ENCODE peak calls at places on chromosomes 12 and 14, in four cellular contexts. One of them, this sample, is unnamed.

GRCh38 chr14:100577321-100577985 is 9.8 kb downstream of the BEGAIN start:
- DNase-seq in lower lobe of right lung: peak; percentile 46
- DNase-seq in transverse colon: no peak
- DNase-seq in A549: no peak
- DNase-seq in this sample: no peak

GRCh38 chr12:132453361-132454133 is 36.4 kb upstream of the FBRSL1 start:
- DNase-seq in lower lobe of right lung: no peak
- DNase-seq in transverse colon: no peak
- DNase-seq in A549: no peak
- DNase-seq in this sample: peak; percentile 43

GRCh38 chr12:46152456-46152855 is 116.4 kb downstream of the SLC38A1 start:
- DNase-seq in lower lobe of right lung: no peak
- DNase-seq in transverse colon: no peak
- DNase-seq in A549: no peak
- DNase-seq in this sample: no peak

GRCh38 chr14:95698287-95698686 is 12.1 kb downstream of the TCL1B start:
- DNase-seq in lower lobe of right lung: no peak
- DNase-seq in transverse colon: no peak
- DNase-seq in A549: no peak
- DNase-seq in this sample: no peak

GRCh38 chr14:95520346-95520745 is 3.9 kb upstream of the SYNE3 start:
- DNase-seq in lower lobe of right lung: no peak
- DNase-seq in transverse colon: no peak
- DNase-seq in A549: no peak
- DNase-seq in this sample: no peak

GRCh38 chr14:23186913-23187654 is 3.6 kb upstream of the SLC7A8 start:
- DNase-seq in lower lobe of right lung: no peak
- DNase-seq in transverse colon: peak; percentile 48
- DNase-seq in A549: peak; percentile 74
- DNase-seq in this sample: peak; percentile 81

GRCh38 chr12:53820503-53820902 is 68.7 kb upstream of the CISTR start:
- DNase-seq in lower lobe of right lung: no peak
- DNase-seq in transverse colon: no peak
- DNase-seq in A549: peak; percentile 51
- DNase-seq in this sample: peak; percentile 61

GRCh38 chr12:74890237-74890599 is 319.4 kb downstream of the KCNC2 start:
- DNase-seq in lower lobe of right lung: no peak
- DNase-seq in transverse colon: no peak
- DNase-seq in A549: peak; percentile 79
- DNase-seq in this sample: peak; percentile 70

GRCh38 chr14:87030182-87030581 is 962.8 kb downstream of the GALC start:
- DNase-seq in lower lobe of right lung: no peak
- DNase-seq in transverse colon: no peak
- DNase-seq in A549: no peak
- DNase-seq in this sample: no peak

GRCh38 chr14:24231263-24232120 is 675 bp downstream of the NEDD8 start:
- DNase-seq in lower lobe of right lung: no peak
- DNase-seq in transverse colon: peak; percentile 28
- DNase-seq in A549: no peak
- DNase-seq in this sample: no peak

GRCh38 chr14:77979666-77980351 is 179.9 kb downstream of the ADCK1 start:
- DNase-seq in lower lobe of right lung: no peak
- DNase-seq in transverse colon: no peak
- DNase-seq in A549: peak; percentile 12
- DNase-seq in this sample: no peak

GRCh38 chr12:113403435-113404415 is at the start of gene SDS:
- DNase-seq in lower lobe of right lung: no peak
- DNase-seq in transverse colon: peak; percentile 45
- DNase-seq in A549: no peak
- DNase-seq in this sample: peak; percentile 23

GRCh38 chr12:30796508-30796780 is 41.7 kb upstream of the CAPRIN2 start:
- DNase-seq in lower lobe of right lung: no peak
- DNase-seq in transverse colon: peak; percentile 13
- DNase-seq in A549: peak; percentile 39
- DNase-seq in this sample: peak; percentile 58

GRCh38 chr12:121464331-121464730 is 64.4 kb downstream of the RNF34 start:
- DNase-seq in lower lobe of right lung: no peak
- DNase-seq in transverse colon: no peak
- DNase-seq in A549: no peak
- DNase-seq in this sample: no peak

GRCh38 chr14:55718551-55718950 is 138.5 kb downstream of the KTN1 start:
- DNase-seq in lower lobe of right lung: no peak
- DNase-seq in transverse colon: no peak
- DNase-seq in A549: no peak
- DNase-seq in this sample: no peak

GRCh38 chr14:102554835-102555819 is 37.3 kb upstream of the RCOR1 start:
- DNase-seq in lower lobe of right lung: peak; percentile 70
- DNase-seq in transverse colon: peak; percentile 64
- DNase-seq in A549: no peak
- DNase-seq in this sample: peak; percentile 39

GRCh38 chr12:92132282-92132681 is 13.4 kb downstream of the BTG1 start:
- DNase-seq in lower lobe of right lung: no peak
- DNase-seq in transverse colon: no peak
- DNase-seq in A549: no peak
- DNase-seq in this sample: no peak

GRCh38 chr12:43241971-43242370 is 310.0 kb downstream of the ADAMTS20 start:
- DNase-seq in lower lobe of right lung: no peak
- DNase-seq in transverse colon: no peak
- DNase-seq in A549: no peak
- DNase-seq in this sample: peak; percentile 12

GRCh38 chr14:32426028-32426427 is 96.9 kb downstream of the AKAP6 start:
- DNase-seq in lower lobe of right lung: no peak
- DNase-seq in transverse colon: no peak
- DNase-seq in A549: no peak
- DNase-seq in this sample: no peak

GRCh38 chr12:43937947-43938346 is 102.1 kb downstream of the TMEM117 start:
- DNase-seq in lower lobe of right lung: no peak
- DNase-seq in transverse colon: no peak
- DNase-seq in A549: peak; percentile 16
- DNase-seq in this sample: peak; percentile 8

GRCh38 chr14:23078692-23079116 is 16.2 kb downstream of the ACIN1 start:
- DNase-seq in lower lobe of right lung: peak; percentile 64
- DNase-seq in transverse colon: peak; percentile 69
- DNase-seq in A549: peak; percentile 83
- DNase-seq in this sample: peak; percentile 98

GRCh38 chr12:103470664-103471063 is 25.1 kb downstream of the C12orf42 start:
- DNase-seq in lower lobe of right lung: no peak
- DNase-seq in transverse colon: no peak
- DNase-seq in A549: peak; percentile 15
- DNase-seq in this sample: no peak

GRCh38 chr12:28023156-28023887 is 50.8 kb upstream of the PTHLH start:
- DNase-seq in lower lobe of right lung: no peak
- DNase-seq in transverse colon: no peak
- DNase-seq in A549: peak; percentile 87
- DNase-seq in this sample: peak; percentile 44

GRCh38 chr12:19792028-19792427 is 352.7 kb downstream of the AEBP2 start:
- DNase-seq in lower lobe of right lung: no peak
- DNase-seq in transverse colon: no peak
- DNase-seq in A549: no peak
- DNase-seq in this sample: no peak

GRCh38 chr12:88471641-88472040 is 108.6 kb downstream of the KITLG start:
- DNase-seq in lower lobe of right lung: no peak
- DNase-seq in transverse colon: no peak
- DNase-seq in A549: peak; percentile 27
- DNase-seq in this sample: peak; percentile 32

GRCh38 chr14:23183076-23183475 is 384 bp downstream of the SLC7A8 start:
- DNase-seq in lower lobe of right lung: no peak
- DNase-seq in transverse colon: no peak
- DNase-seq in A549: no peak
- DNase-seq in this sample: no peak

GRCh38 chr12:20528208-20528607 is 159.9 kb downstream of the PDE3A start:
- DNase-seq in lower lobe of right lung: no peak
- DNase-seq in transverse colon: no peak
- DNase-seq in A549: peak; percentile 82
- DNase-seq in this sample: no peak

DNA sequence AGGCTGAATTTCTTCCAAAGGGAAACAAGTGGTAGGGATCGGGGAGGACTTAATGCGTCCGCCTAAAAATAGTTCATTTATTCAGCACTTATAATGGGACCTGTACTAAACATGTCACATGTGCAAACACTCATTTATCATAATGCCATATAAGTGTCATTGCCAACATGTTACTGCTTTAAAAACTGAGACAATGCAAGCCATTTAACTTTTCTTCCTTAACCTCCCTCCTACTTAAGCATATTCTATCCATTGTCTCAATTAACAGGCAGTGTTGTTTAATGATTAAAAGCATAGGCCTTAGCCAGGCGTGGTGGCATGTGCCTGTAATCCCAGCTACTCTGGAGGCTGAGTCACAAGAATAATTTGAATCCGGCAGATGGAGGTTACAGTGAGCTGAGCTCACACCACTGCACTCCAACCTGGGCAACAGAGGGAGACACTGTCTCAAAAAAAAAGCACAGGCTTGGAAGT is 13.5 kb upstream of the SCFD1 start:
- DNase-seq in lower lobe of right lung: no peak
- DNase-seq in transverse colon: peak; percentile 17
- DNase-seq in A549: peak; percentile 29
- DNase-seq in this sample: peak; percentile 24
- TF ChIP-seq CTCF in lower lobe of right lung: no peak
- TF ChIP-seq CTCF in transverse colon: no peak
- TF ChIP-seq CTCF in A549: no peak
- TF ChIP-seq CTCF in this sample: no peak

DNA sequence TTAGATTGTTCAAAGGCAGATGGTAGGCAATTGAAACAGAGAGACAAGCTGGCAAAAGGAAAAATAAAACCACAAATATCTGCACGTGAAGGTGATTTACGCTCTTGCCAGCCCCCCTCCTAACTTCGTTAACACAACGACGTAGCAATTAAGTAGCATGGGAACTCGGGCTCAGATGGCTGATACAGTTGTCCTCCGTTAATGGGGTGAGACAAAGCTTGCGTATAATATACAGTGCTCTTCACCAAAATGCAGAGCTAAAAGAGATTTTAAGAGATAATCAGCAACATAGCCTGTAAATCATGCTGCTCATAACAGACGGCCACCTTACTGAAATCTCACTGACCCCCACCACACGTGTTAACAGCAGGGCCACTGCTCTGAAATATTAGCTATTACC is 22.9 kb downstream of the ETV6 start:
- DNase-seq in lower lobe of right lung: no peak
- DNase-seq in transverse colon: no peak
- DNase-seq in A549: no peak
- DNase-seq in this sample: no peak
- H3K4me3 ChIP-seq in lower lobe of right lung: no peak overlapping the region
- H3K4me3 ChIP-seq in transverse colon: no peak overlapping the region
- H3K4me3 ChIP-seq in A549: no peak overlapping the region
- H3K4me3 ChIP-seq in this sample: no peak overlapping the region

DNA sequence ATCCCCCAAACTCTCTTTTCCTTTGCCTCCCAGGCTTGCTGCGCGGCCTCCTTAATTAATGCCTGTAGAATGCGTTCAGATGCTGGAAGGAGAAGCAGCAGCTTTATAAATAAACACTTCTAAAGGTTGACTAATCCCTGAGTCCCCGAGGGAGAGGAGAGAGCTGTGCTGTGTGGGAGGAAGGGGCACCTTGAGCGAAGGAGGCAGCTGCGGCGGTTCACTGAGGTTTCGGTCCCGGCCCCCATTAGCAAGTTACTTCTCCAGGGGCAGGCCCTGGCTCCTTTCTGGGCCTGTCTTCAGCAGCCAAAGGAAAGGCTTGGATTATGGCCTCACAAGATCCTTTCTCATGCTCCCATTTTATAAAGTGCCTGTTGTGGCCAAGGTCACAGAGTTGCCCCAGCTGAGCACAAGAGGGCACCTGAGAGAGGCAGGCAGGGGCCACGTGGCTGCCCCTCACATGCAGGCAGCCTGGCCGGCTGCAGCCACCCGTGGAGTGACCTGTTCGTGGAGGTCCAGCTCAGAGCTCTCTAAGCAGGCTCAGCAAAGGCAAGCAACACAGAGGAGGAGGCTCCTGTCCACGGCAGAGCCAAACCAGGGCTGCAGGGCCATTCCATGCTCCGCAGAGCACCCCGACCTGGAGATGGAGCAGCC is 15.0 kb upstream of the CACNA2D4 start:
- DNase-seq in lower lobe of right lung: no peak
- DNase-seq in transverse colon: no peak
- DNase-seq in A549: no peak
- DNase-seq in this sample: peak; percentile 25
- TF ChIP-seq CTCF in lower lobe of right lung: no peak
- TF ChIP-seq CTCF in transverse colon: no peak
- TF ChIP-seq CTCF in A549: no peak
- TF ChIP-seq CTCF in this sample: no peak

GRCh38 chr14:104678346-104678745 is 11.1 kb upstream of the INF2 start:
- DNase-seq in lower lobe of right lung: peak; percentile 56
- DNase-seq in transverse colon: no peak
- DNase-seq in A549: no peak
- DNase-seq in this sample: no peak

GRCh38 chr14:104681689-104682074 is 7.7 kb upstream of the INF2 start:
- DNase-seq in lower lobe of right lung: peak; percentile 87
- DNase-seq in transverse colon: peak; percentile 92
- DNase-seq in A549: peak; percentile 94
- DNase-seq in this sample: peak; percentile 79

GRCh38 chr14:104678901-104679705 is 10.3 kb upstream of the INF2 start:
- DNase-seq in lower lobe of right lung: peak; percentile 44
- DNase-seq in transverse colon: no peak
- DNase-seq in A549: no peak
- DNase-seq in this sample: no peak

GRCh38 chr14:104680806-104681688 is 8.4 kb upstream of the INF2 start:
- DNase-seq in lower lobe of right lung: peak; percentile 64
- DNase-seq in transverse colon: peak; percentile 77
- DNase-seq in A549: peak; percentile 86
- DNase-seq in this sample: peak; percentile 82

DNA sequence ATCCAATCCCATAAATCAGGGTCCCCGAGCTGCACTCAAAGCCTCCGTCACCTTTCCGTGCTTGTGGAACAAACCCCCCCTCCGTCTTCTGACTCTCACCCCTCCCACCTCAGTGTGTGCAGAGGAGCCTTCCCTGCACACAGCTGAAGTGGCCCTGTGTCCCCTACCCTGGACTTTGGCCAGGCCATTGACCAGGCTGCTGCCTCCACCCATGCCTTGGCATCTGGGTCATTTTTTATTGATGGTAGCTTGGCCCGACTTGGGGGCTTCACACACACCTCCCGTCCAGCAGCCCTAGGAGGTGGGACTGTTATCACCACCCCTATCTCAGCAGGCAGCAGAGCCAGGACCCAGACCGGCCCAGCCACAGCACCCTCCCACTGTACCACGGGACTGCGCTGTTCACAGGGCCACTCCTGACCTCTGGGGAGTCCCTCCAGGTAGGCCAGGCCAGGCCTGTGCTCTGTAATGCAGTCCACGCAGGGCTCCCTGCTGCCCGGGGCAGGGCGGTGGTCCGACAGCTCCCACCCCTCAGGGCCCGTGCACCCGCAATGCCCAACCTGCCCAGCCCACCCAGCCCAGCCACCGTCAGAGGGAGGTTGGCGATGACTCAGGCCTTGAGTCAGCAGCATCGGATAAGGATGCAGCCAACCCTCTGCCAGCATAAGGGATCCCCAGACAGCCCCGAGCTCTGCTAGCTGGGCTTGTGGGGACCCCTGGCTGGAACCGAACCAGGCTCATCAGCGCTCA is 9.2 kb upstream of the INF2 start:
- DNase-seq in lower lobe of right lung: peak; percentile 48
- DNase-seq in transverse colon: peak; percentile 54
- DNase-seq in A549: peak; percentile 83
- DNase-seq in this sample: peak; percentile 81
- H3K4me3 ChIP-seq in lower lobe of right lung: no peak overlapping the region
- H3K4me3 ChIP-seq in transverse colon: no peak overlapping the region
- H3K4me3 ChIP-seq in A549: peak overlapping the region; percentile 38
- H3K4me3 ChIP-seq in this sample: no peak overlapping the region

This sample was measured in fibroblast of villous mesenchyme.